ENCODE peak calls at places on chromosomes 5 and 9, in four cellular contexts. V, U, C and G are unnamed samples.

GRCh38 chr9:93592389-93593021 is 16.1 kb downstream of the PHF2 start:
- DNase-seq in V (no peak), U (no peak), C (peak; percentile 57), G (peak; percentile 19)

GRCh38 chr5:8981496-8981895 is 564.4 kb downstream of the SEMA5A start:
- DNase-seq in V (no peak), U (no peak), C (no peak), G (no peak)

GRCh38 chr5:124289641-124290201 is 456.7 kb downstream of the ZNF608 start:
- DNase-seq in V (no peak), U (peak; percentile 69), C (peak; percentile 47), G (peak; percentile 82)

GRCh38 chr9:70901741-70902140 is 219.7 kb downstream of the TRPM3 start:
- DNase-seq in V (no peak), U (no peak), C (no peak), G (no peak)

GRCh38 chr9:133589454-133590227 is 19.5 kb downstream of the FAM163B start:
- DNase-seq in V (no peak), U (no peak), C (peak; percentile 95), G (no peak)

GRCh38 chr5:97629281-97629680 is 446.2 kb upstream of the RIOK2 start:
- DNase-seq in V (no peak), U (no peak), C (no peak), G (peak; percentile 82)

GRCh38 chr5:138665261-138665660 is 88.0 kb upstream of the CTNNA1 start:
- DNase-seq in V (no peak), U (no peak), C (no peak), G (peak; percentile 28)

GRCh38 chr9:113369583-113370140 is 7.1 kb downstream of the HDHD3 start:
- DNase-seq in V (no peak), U (peak; percentile 82), C (no peak), G (no peak)

GRCh38 chr9:37925786-37926736 is 22.1 kb upstream of the SLC25A51 start:
- DNase-seq in V (no peak), U (no peak), C (no peak), G (no peak)

GRCh38 chr9:127223810-127224177 is 40.8 kb upstream of the GARNL3 start:
- DNase-seq in V (no peak), U (no peak), C (no peak), G (no peak)

GRCh38 chr5:138533973-138534941 is 8.8 kb downstream of the ETF1 start:
- DNase-seq in V (no peak), U (no peak), C (no peak), G (no peak)

GRCh38 chr9:127177682-127178265 is 55.3 kb upstream of the ANGPTL2 start:
- DNase-seq in V (no peak), U (peak; percentile 9), C (no peak), G (peak; percentile 28)

GRCh38 chr5:30572279-30572678 is 621.2 kb upstream of the CDH6 start:
- DNase-seq in V (no peak), U (no peak), C (no peak), G (no peak)

GRCh38 chr9:124486778-124487490 is 20.3 kb downstream of the NR5A1 start:
- DNase-seq in V (no peak), U (no peak), C (no peak), G (no peak)

GRCh38 chr9:112193562-112194288 is 18.6 kb upstream of the SUSD1 start:
- DNase-seq in V (no peak), U (no peak), C (no peak), G (no peak)

GRCh38 chr5:20294696-20295095 is 306.7 kb upstream of the CDH18 start:
- DNase-seq in V (no peak), U (no peak), C (no peak), G (no peak)

GRCh38 chr9:136849960-136850865 is 1.0 kb downstream of the PHPT1 start:
- DNase-seq in V (no peak), U (no peak), C (no peak), G (no peak)
- TF ChIP-seq POLR2A in V (peak; percentile 52), U (no peak), C (no peak), G (no peak)

DNA sequence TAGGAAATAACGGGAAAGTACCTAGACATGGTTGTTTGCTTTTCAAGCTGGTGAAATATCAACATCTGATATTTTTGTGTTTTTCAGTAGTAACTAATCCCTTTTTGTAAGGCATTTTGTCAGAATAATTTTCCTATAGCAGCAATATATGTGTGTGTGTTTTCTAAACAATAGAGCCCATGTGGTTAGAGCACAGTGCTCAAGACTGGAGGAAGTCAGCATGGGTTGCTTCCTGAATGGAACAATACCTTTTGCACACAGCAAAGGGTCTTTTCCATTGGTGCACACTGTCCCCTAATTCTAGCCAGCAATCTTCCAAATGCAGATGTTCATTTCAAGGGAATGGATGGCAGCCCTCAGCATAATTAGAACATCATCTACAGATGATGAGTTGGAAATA is 270.1 kb downstream of the AOPEP start:
- DNase-seq in V (no peak), U (no peak), C (no peak), G (no peak)
- H3K27ac ChIP-seq in V (no peak overlapping the region), U (peak overlapping the region; percentile 59), C (no peak overlapping the region), G (peak overlapping the region; percentile 72)

DNA sequence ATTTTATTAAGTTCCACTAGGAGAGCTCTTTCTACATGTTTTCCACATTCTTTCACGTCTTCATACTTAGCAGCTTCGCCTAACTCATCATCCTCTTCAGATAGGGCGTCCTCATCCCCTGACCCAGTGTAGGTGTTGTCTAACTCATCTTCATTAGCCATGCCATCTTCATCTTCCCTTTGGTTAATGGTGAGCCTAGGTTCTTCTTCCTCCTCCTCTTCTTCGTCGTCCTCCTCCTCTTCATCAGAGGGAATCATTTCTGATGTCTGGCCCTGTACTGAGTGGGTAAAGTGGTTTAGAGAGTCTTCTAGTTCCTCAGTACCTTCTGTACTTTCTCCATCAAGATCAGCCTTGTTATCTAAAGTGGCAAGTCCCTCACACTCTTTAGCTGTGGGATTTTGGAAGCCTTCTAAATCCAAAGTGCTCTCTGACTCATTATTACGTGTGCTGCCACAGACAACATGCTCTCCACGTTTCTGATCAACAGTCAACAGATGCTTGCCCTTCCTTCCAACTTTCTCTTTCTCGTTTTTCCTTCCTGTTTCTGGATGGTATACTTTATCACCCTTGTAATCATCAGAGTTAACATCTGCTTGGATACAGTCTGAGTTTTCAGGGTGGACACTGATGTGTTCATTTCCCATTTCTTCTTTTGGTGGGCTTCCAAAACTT is 31.1 kb downstream of the TUT7 start:
- DNase-seq in V (no peak), U (no peak), C (no peak), G (no peak)
- TF ChIP-seq POLR2AphosphoS5 in V (peak; percentile 14), U (no peak), C (no peak), G (no peak)

DNA sequence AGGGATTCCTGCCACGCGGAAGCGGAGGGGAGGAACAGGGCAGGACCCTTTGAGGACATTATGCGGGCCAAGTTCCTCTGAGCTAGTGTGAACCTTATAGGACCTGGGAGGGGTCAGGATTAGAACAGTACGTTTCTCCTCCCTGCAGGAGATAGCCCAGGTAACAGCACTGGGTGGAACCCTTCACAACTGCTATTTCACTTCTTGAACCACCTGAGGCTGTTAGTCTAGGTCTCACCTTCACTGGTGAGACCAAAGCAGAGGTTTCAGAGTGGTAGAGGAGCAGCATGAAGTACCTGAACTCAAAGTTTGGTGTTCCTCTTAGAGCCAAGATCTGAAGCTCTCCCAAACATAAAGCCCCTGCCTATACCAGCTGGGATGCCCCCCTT is 832 bp downstream of the EIF4EBP3 start:
- DNase-seq in V (no peak), U (peak; percentile 92), C (no peak), G (no peak)
- TF ChIP-seq POLR2A in V (no peak), U (no peak), C (no peak), G (no peak)

DNA sequence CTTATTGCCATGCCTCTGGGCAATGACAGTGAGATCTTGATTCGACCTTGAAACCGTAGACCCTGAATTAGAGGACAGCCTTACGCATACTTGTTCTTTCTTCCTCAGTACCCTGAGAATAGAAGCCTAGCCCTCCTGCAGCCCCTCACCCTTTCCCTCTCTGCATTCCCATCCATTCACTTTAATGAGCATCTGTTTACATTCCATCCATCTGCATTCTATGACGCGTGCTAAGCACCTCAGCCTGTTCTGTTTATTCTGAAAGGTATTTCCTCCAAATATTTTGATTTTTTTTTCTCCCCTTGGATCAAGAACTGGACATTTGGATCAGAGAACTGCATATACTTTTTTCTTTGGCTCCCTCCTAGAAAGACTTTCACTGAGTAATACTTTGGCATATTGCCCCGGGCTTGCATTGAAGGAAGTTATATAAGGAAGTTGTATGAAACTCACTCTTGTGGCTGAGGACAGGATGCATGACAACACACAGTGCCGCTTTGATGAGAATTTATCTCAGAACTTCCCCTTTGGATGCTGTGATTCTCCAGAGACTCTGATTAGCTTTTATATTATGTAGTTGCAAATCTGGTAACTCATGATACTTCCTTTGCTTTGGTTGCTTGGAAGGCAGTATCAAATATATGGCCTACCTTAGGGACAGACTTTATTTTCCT is 15.7 kb downstream of the TMEM8B start:
- DNase-seq in V (peak; percentile 64), U (peak; percentile 64), C (no peak), G (no peak)
- H3K27ac ChIP-seq in V (peak overlapping the region; percentile 77), U (peak overlapping the region; percentile 70), C (no peak overlapping the region), G (peak overlapping the region; percentile 53)

DNA sequence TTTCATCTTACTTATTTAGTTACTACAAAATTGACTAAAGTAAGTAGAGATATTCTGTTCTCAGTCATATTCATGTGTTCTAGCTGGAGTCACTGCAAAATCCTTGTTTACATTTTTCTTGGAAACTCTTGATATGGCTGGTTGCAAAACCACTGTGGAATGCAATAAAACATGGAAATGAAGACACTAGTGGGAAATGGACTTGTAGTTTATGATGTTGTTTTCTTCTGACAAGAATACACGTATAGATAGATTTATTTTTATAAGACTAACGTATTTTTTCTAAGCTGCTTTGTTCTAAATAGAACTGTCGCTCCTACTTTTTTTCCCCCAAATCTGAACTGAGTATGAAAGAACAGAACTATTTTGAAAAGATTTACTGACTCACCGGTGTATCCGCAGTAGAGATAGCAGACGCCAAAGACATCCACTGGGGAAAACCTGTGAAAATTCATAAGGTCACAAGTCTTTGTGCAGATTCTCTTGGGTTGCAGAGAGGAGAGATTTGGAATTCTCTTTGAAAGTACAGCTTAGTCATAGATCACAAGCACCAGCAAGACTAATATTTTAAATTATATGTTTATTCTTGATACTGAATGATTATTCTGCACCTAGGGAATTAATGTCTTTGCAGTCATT is 119.6 kb upstream of the TAF11L2 start:
- DNase-seq in V (no peak), U (no peak), C (no peak), G (no peak)
- TF ChIP-seq POLR2AphosphoS5 in V (no peak), U (no peak), C (no peak), G (no peak)

DNA sequence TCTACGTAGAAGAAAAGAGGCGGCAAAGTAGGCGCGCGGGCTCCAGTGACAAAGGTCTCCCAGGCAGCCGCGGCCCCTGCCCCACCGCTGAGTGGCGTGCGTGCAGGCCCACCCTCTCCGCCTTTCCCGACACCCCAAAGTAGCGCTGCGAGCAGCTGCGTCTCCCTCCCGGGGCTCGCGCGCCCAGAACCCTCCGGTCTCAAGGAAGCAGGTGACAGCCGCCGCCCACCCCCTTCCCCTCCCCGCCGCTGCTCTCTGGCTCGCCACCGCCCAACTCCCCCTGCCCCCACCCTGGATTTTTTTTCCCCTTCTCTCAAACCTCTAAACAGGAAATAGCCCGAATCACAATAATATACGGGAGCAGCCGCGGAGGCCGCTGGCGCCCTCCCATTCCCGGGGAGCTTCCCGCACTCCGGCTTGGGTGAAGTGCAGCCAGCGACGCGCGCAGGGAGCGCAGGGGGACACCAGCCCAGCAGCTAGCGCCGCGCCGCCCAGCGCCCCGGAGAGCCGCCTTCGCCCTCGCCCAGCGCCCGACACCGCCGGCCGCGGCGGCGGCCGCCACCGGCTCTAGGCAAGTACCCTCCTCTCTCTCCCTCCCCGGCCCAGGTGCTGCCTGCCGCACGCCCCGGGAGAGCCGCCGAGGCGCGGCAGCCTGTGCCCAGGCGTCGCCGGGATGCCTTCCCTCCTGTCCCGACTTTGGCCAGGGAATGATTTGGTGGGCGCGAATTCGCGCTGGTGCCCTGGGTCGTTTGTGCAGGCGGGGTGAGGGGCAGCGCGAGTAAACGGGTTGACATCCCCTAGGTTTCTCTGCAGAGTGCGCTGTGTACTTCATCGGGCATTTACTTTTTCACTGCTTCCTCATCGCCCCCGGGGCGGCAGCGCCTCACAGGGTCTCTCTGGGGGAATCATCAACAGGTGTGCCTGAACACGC is 52.7 kb upstream of the TJP2 start:
- DNase-seq in V (no peak), U (peak; percentile 66), C (peak; percentile 78), G (peak; percentile 70)
- TF ChIP-seq POLR2A in V (no peak), U (no peak), C (peak; percentile 57), G (no peak)